ENCODE peak calls at places on chromosomes 5 and 9, in eight cellular contexts. One of them, this sample, is unnamed. For H3K4me1, the result is how much of the 10 kb centered on the place peaks cover.

GRCh38 chr9:101387871-101388506 is 3.2 kb upstream of the BAAT start:
- DNase-seq in heart right ventricle: no peak
- DNase-seq in uterus: no peak
- DNase-seq in effector memory CD4-positive, alpha-beta T cell: no peak
- DNase-seq in transverse colon: no peak
- DNase-seq in H1: no peak
- DNase-seq in HepG2: peak
- DNase-seq in K562: peak
- DNase-seq in this sample: no peak

GRCh38 chr9:15268317-15268716 is 38.7 kb downstream of the TTC39B start:
- DNase-seq in heart right ventricle: no peak
- DNase-seq in uterus: no peak
- DNase-seq in effector memory CD4-positive, alpha-beta T cell: no peak
- DNase-seq in transverse colon: no peak
- DNase-seq in H1: no peak
- DNase-seq in HepG2: no peak
- DNase-seq in K562: no peak
- DNase-seq in this sample: no peak

GRCh38 chr5:136058031-136058971 is 29.5 kb downstream of the TGFBI start:
- DNase-seq in heart right ventricle: no peak
- DNase-seq in uterus: peak
- DNase-seq in effector memory CD4-positive, alpha-beta T cell: no peak
- DNase-seq in transverse colon: peak
- DNase-seq in H1: peak
- DNase-seq in HepG2: peak
- DNase-seq in K562: no peak
- DNase-seq in this sample: peak

GRCh38 chr9:69946800-69947437 is 96.7 kb upstream of the MAMDC2 start:
- DNase-seq in heart right ventricle: no peak
- DNase-seq in uterus: no peak
- DNase-seq in effector memory CD4-positive, alpha-beta T cell: no peak
- DNase-seq in transverse colon: no peak
- DNase-seq in H1: no peak
- DNase-seq in HepG2: peak
- DNase-seq in K562: peak
- DNase-seq in this sample: no peak

GRCh38 chr5:158165647-158166046 is 306.7 kb upstream of the CLINT1 start:
- DNase-seq in heart right ventricle: no peak
- DNase-seq in uterus: no peak
- DNase-seq in effector memory CD4-positive, alpha-beta T cell: no peak
- DNase-seq in transverse colon: no peak
- DNase-seq in H1: no peak
- DNase-seq in HepG2: no peak
- DNase-seq in K562: no peak
- DNase-seq in this sample: no peak

GRCh38 chr5:53114988-53115387 is 5.4 kb upstream of the MOCS2 start:
- DNase-seq in heart right ventricle: no peak
- DNase-seq in uterus: no peak
- DNase-seq in effector memory CD4-positive, alpha-beta T cell: no peak
- DNase-seq in transverse colon: no peak
- DNase-seq in H1: no peak
- DNase-seq in HepG2: peak
- DNase-seq in K562: no peak
- DNase-seq in this sample: no peak

GRCh38 chr9:114290561-114290986 is 32.3 kb upstream of the ORM1 start:
- DNase-seq in heart right ventricle: no peak
- DNase-seq in uterus: no peak
- DNase-seq in effector memory CD4-positive, alpha-beta T cell: no peak
- DNase-seq in transverse colon: peak
- DNase-seq in H1: no peak
- DNase-seq in HepG2: no peak
- DNase-seq in K562: no peak
- DNase-seq in this sample: peak

GRCh38 chr5:150109921-150110320 is 23.6 kb upstream of the CSF1R start:
- DNase-seq in heart right ventricle: no peak
- DNase-seq in uterus: no peak
- DNase-seq in effector memory CD4-positive, alpha-beta T cell: no peak
- DNase-seq in transverse colon: no peak
- DNase-seq in H1: no peak
- DNase-seq in HepG2: no peak
- DNase-seq in K562: no peak
- DNase-seq in this sample: no peak

GRCh38 chr5:172491481-172491880 is 37.2 kb upstream of the SH3PXD2B start:
- DNase-seq in heart right ventricle: no peak
- DNase-seq in uterus: no peak
- DNase-seq in effector memory CD4-positive, alpha-beta T cell: no peak
- DNase-seq in transverse colon: peak
- DNase-seq in H1: no peak
- DNase-seq in HepG2: no peak
- DNase-seq in K562: no peak
- DNase-seq in this sample: no peak

GRCh38 chr9:131432050-131432449 is 38.2 kb downstream of the PRRC2B start:
- DNase-seq in heart right ventricle: no peak
- DNase-seq in uterus: no peak
- DNase-seq in effector memory CD4-positive, alpha-beta T cell: no peak
- DNase-seq in transverse colon: no peak
- DNase-seq in H1: no peak
- DNase-seq in HepG2: no peak
- DNase-seq in K562: no peak
- DNase-seq in this sample: peak

GRCh38 chr9:131434673-131435072 is 40.8 kb downstream of the PRRC2B start:
- DNase-seq in heart right ventricle: no peak
- DNase-seq in uterus: no peak
- DNase-seq in effector memory CD4-positive, alpha-beta T cell: no peak
- DNase-seq in transverse colon: no peak
- DNase-seq in H1: no peak
- DNase-seq in HepG2: no peak
- DNase-seq in K562: no peak
- DNase-seq in this sample: peak

GRCh38 chr9:131436386-131436785 is 42.5 kb downstream of the PRRC2B start:
- DNase-seq in heart right ventricle: peak
- DNase-seq in uterus: no peak
- DNase-seq in effector memory CD4-positive, alpha-beta T cell: no peak
- DNase-seq in transverse colon: no peak
- DNase-seq in H1: no peak
- DNase-seq in HepG2: no peak
- DNase-seq in K562: no peak
- DNase-seq in this sample: peak

GRCh38 chr9:131432597-131433301 is 38.9 kb downstream of the PRRC2B start:
- DNase-seq in heart right ventricle: no peak
- DNase-seq in uterus: no peak
- DNase-seq in effector memory CD4-positive, alpha-beta T cell: no peak
- DNase-seq in transverse colon: no peak
- DNase-seq in H1: no peak
- DNase-seq in HepG2: no peak
- DNase-seq in K562: no peak
- DNase-seq in this sample: peak

DNA sequence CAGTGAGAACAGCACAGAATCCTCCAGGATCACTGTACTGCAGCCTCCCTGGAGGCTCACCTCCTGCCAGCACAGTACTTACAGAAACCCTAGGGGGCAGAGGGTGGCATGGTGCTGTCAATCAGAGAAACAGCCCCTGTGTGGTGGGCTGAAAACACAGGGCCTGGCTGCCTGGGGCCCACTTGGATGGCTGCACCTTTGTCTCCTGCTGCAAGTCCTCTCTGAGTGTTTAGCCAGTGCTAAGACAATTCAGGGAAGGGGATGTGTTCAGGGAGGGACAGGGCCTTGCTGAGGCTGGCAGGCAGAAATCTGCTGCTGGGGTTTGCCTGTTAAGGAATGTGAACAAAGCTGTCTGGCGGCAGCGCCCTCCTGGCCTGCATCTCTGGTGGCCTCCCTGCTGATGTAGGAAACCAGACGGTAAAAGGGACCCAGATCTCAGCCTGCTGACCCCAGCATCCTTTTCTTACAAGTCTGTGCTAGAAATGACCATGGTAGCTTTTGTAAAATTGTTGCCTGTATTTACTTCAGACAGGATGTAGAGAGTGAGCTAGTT is 39.5 kb downstream of the PRRC2B start:
- DNase-seq in heart right ventricle: no peak
- DNase-seq in uterus: no peak
- DNase-seq in effector memory CD4-positive, alpha-beta T cell: no peak
- DNase-seq in transverse colon: no peak
- DNase-seq in H1: no peak
- DNase-seq in HepG2: no peak
- DNase-seq in K562: no peak
- DNase-seq in this sample: peak
- H3K4me1 ChIP-seq in heart right ventricle: under half
- H3K4me1 ChIP-seq in uterus: under half
- H3K4me1 ChIP-seq in effector memory CD4-positive, alpha-beta T cell: under half
- H3K4me1 ChIP-seq in transverse colon: under half
- H3K4me1 ChIP-seq in H1: under half
- H3K4me1 ChIP-seq in HepG2: under half
- H3K4me1 ChIP-seq in K562: under half
- H3K4me1 ChIP-seq in this sample: under half

GRCh38 chr5:140381351-140381750 is 20.3 kb upstream of the ANKHD1 start:
- DNase-seq in heart right ventricle: no peak
- DNase-seq in uterus: no peak
- DNase-seq in effector memory CD4-positive, alpha-beta T cell: no peak
- DNase-seq in transverse colon: no peak
- DNase-seq in H1: no peak
- DNase-seq in HepG2: no peak
- DNase-seq in K562: no peak
- DNase-seq in this sample: no peak
- H3K4me1 ChIP-seq in heart right ventricle: under half
- H3K4me1 ChIP-seq in uterus: under half
- H3K4me1 ChIP-seq in effector memory CD4-positive, alpha-beta T cell: under half
- H3K4me1 ChIP-seq in transverse colon: under half
- H3K4me1 ChIP-seq in H1: under half
- H3K4me1 ChIP-seq in HepG2: under half
- H3K4me1 ChIP-seq in K562: under half
- H3K4me1 ChIP-seq in this sample: under half

GRCh38 chr5:54538156-54538555 is 20.6 kb downstream of the SNX18 start:
- DNase-seq in heart right ventricle: no peak
- DNase-seq in uterus: no peak
- DNase-seq in effector memory CD4-positive, alpha-beta T cell: no peak
- DNase-seq in transverse colon: no peak
- DNase-seq in H1: no peak
- DNase-seq in HepG2: no peak
- DNase-seq in K562: no peak
- DNase-seq in this sample: no peak

GRCh38 chr5:54537720-54538119 is 20.2 kb downstream of the SNX18 start:
- DNase-seq in heart right ventricle: no peak
- DNase-seq in uterus: no peak
- DNase-seq in effector memory CD4-positive, alpha-beta T cell: no peak
- DNase-seq in transverse colon: no peak
- DNase-seq in H1: no peak
- DNase-seq in HepG2: no peak
- DNase-seq in K562: no peak
- DNase-seq in this sample: no peak

GRCh38 chr5:54534306-54534705 is 16.7 kb downstream of the SNX18 start:
- DNase-seq in heart right ventricle: no peak
- DNase-seq in uterus: no peak
- DNase-seq in effector memory CD4-positive, alpha-beta T cell: no peak
- DNase-seq in transverse colon: no peak
- DNase-seq in H1: no peak
- DNase-seq in HepG2: no peak
- DNase-seq in K562: no peak
- DNase-seq in this sample: no peak

GRCh38 chr5:54533541-54534179 is 16.1 kb downstream of the SNX18 start:
- DNase-seq in heart right ventricle: no peak
- DNase-seq in uterus: peak
- DNase-seq in effector memory CD4-positive, alpha-beta T cell: no peak
- DNase-seq in transverse colon: no peak
- DNase-seq in H1: no peak
- DNase-seq in HepG2: no peak
- DNase-seq in K562: no peak
- DNase-seq in this sample: no peak

GRCh38 chr5:54535149-54535844 is 17.7 kb downstream of the SNX18 start:
- DNase-seq in heart right ventricle: no peak
- DNase-seq in uterus: no peak
- DNase-seq in effector memory CD4-positive, alpha-beta T cell: no peak
- DNase-seq in transverse colon: no peak
- DNase-seq in H1: no peak
- DNase-seq in HepG2: no peak
- DNase-seq in K562: no peak
- DNase-seq in this sample: no peak
- H3K4me1 ChIP-seq in heart right ventricle: half or more
- H3K4me1 ChIP-seq in uterus: under half
- H3K4me1 ChIP-seq in effector memory CD4-positive, alpha-beta T cell: under half
- H3K4me1 ChIP-seq in transverse colon: under half
- H3K4me1 ChIP-seq in H1: under half
- H3K4me1 ChIP-seq in HepG2: under half
- H3K4me1 ChIP-seq in K562: under half
- H3K4me1 ChIP-seq in this sample: half or more

GRCh38 chr9:129560849-129561248 is 60.1 kb downstream of the C9orf50 start:
- DNase-seq in heart right ventricle: no peak
- DNase-seq in uterus: no peak
- DNase-seq in effector memory CD4-positive, alpha-beta T cell: no peak
- DNase-seq in transverse colon: no peak
- DNase-seq in H1: no peak
- DNase-seq in HepG2: peak
- DNase-seq in K562: no peak
- DNase-seq in this sample: no peak

GRCh38 chr9:129558551-129559505 is 62.1 kb downstream of the C9orf50 start:
- DNase-seq in heart right ventricle: no peak
- DNase-seq in uterus: no peak
- DNase-seq in effector memory CD4-positive, alpha-beta T cell: no peak
- DNase-seq in transverse colon: no peak
- DNase-seq in H1: peak
- DNase-seq in HepG2: peak
- DNase-seq in K562: no peak
- DNase-seq in this sample: no peak

GRCh38 chr9:129562917-129563316 is 58.0 kb downstream of the C9orf50 start:
- DNase-seq in heart right ventricle: no peak
- DNase-seq in uterus: no peak
- DNase-seq in effector memory CD4-positive, alpha-beta T cell: no peak
- DNase-seq in transverse colon: no peak
- DNase-seq in H1: no peak
- DNase-seq in HepG2: no peak
- DNase-seq in K562: no peak
- DNase-seq in this sample: no peak

GRCh38 chr9:129559506-129559881 is 61.4 kb downstream of the C9orf50 start:
- DNase-seq in heart right ventricle: no peak
- DNase-seq in uterus: no peak
- DNase-seq in effector memory CD4-positive, alpha-beta T cell: no peak
- DNase-seq in transverse colon: no peak
- DNase-seq in H1: no peak
- DNase-seq in HepG2: no peak
- DNase-seq in K562: no peak
- DNase-seq in this sample: no peak

DNA sequence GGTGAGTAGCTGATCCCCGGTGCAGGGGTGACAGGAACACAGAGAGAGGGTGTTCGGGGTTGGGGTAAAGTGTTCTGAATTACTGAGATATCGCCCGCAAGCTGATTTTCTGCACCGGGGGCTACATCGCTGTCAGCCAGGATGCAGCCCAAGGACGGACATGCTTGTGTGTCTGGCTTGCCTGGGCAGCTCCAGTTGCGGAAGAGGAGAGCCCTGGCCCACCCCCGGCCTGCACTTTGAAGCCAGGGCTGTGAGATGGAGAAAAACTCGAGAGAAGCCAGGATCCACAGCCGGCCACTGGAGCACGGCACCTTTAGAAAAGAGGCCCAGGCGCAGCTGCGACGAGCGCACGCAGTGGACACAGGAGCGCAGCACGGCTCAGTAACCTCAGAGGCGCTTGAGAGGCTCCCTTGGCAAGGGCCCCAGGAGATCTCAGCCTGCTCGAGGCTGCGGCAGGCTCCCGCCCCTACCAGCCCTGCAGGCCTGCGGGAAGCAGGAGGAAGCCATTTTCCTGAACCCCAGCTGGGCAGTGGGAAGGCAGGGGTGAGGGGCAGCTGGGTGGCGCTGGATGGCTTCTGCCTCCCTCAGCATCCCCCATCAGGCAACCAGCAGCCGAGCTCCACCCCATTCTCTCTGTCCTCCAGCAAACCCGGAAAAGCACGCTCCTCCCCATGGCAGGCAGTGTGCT is 59.2 kb downstream of the C9orf50 start:
- DNase-seq in heart right ventricle: no peak
- DNase-seq in uterus: no peak
- DNase-seq in effector memory CD4-positive, alpha-beta T cell: no peak
- DNase-seq in transverse colon: no peak
- DNase-seq in H1: no peak
- DNase-seq in HepG2: no peak
- DNase-seq in K562: no peak
- DNase-seq in this sample: no peak
- H3K4me1 ChIP-seq in heart right ventricle: under half
- H3K4me1 ChIP-seq in uterus: under half
- H3K4me1 ChIP-seq in effector memory CD4-positive, alpha-beta T cell: under half
- H3K4me1 ChIP-seq in transverse colon: under half
- H3K4me1 ChIP-seq in H1: under half
- H3K4me1 ChIP-seq in HepG2: half or more
- H3K4me1 ChIP-seq in K562: under half
- H3K4me1 ChIP-seq in this sample: under half

This sample was measured in spleen.